ENCODE peak calls at places on chromosome 10, in six cellular contexts. Q is neural progenitor cell; S is CD4-positive, alpha-beta T cell; A is GM13976; P is heart left ventricle; Y is HFFc6. Z is an unnamed sample.

GRCh38 chr10:11165591-11166543 is 148.2 kb downstream of the CELF2 start:
- DNase-seq in Q (peak), S (peak), A (peak), P (peak), Y (no peak), Z (peak)

GRCh38 chr10:103969436-103969835 is 2.5 kb downstream of the SLK start:
- DNase-seq in Q (no peak), S (no peak), A (no peak), P (no peak), Y (no peak), Z (no peak)

GRCh38 chr10:21732067-21732772 is 198.2 kb downstream of the MLLT10 start:
- DNase-seq in Q (peak), S (no peak), A (peak), P (peak), Y (peak), Z (peak)

GRCh38 chr10:338176-339037 is 203.2 kb downstream of the ZMYND11 start:
- DNase-seq in Q (no peak), S (no peak), A (no peak), P (no peak), Y (no peak), Z (no peak)

GRCh38 chr10:116292493-116292892 is 19.5 kb upstream of the GFRA1 start:
- DNase-seq in Q (no peak), S (no peak), A (no peak), P (no peak), Y (no peak), Z (no peak)

GRCh38 chr10:69375307-69376151 is 41.2 kb downstream of the TACR2 start:
- DNase-seq in Q (peak), S (no peak), A (no peak), P (peak), Y (no peak), Z (no peak)

GRCh38 chr10:123678376-123678775 is 12.2 kb downstream of the GPR26 start:
- DNase-seq in Q (no peak), S (no peak), A (no peak), P (no peak), Y (no peak), Z (no peak)

GRCh38 chr10:132398566-132398991 is 1.6 kb downstream of the PWWP2B start:
- DNase-seq in Q (no peak), S (no peak), A (no peak), P (no peak), Y (no peak), Z (no peak)

GRCh38 chr10:132688580-132689420 is 97.1 kb downstream of the NKX6-2 start:
- DNase-seq in Q (no peak), S (no peak), A (no peak), P (no peak), Y (no peak), Z (no peak)

GRCh38 chr10:110387983-110388681 is 83.4 kb upstream of the SMNDC1 start:
- DNase-seq in Q (no peak), S (no peak), A (peak), P (no peak), Y (peak), Z (peak)

GRCh38 chr10:47415520-47416304 is 31.6 kb upstream of the ZNF488 start:
- DNase-seq in Q (no peak), S (no peak), A (no peak), P (no peak), Y (no peak), Z (no peak)

GRCh38 chr10:115921795-115922194 is 351.2 kb downstream of the GFRA1 start:
- DNase-seq in Q (no peak), S (no peak), A (no peak), P (no peak), Y (peak), Z (no peak)

GRCh38 chr10:43420369-43421200 is 11.6 kb upstream of the HNRNPF start:
- DNase-seq in Q (peak), S (peak), A (peak), P (peak), Y (peak), Z (peak)

GRCh38 chr10:99536400-99537254 is 3.9 kb downstream of the NKX2-3 start:
- DNase-seq in Q (peak), S (no peak), A (peak), P (no peak), Y (no peak), Z (no peak)

GRCh38 chr10:127934383-127934782 is 27.5 kb downstream of the PTPRE start:
- DNase-seq in Q (no peak), S (no peak), A (no peak), P (no peak), Y (no peak), Z (no peak)

GRCh38 chr10:90930070-90930837 is 9.4 kb upstream of the ANKRD1 start:
- DNase-seq in Q (peak), S (no peak), A (no peak), P (peak), Y (peak), Z (no peak)

GRCh38 chr10:89845541-89846275 is 144.3 kb downstream of the KIF20B start:
- DNase-seq in Q (no peak), S (no peak), A (no peak), P (no peak), Y (peak), Z (no peak)

GRCh38 chr10:8055420-8056349 is 1.2 kb downstream of the GATA3 start:
- DNase-seq in Q (no peak), S (no peak), A (no peak), P (no peak), Y (no peak), Z (no peak)

GRCh38 chr10:47269294-47269693 is 30.7 kb upstream of the GDF10 start:
- DNase-seq in Q (no peak), S (no peak), A (no peak), P (no peak), Y (no peak), Z (no peak)

GRCh38 chr10:93680414-93681047 is 21.9 kb downstream of the FRA10AC1 start:
- DNase-seq in Q (peak), S (no peak), A (peak), P (no peak), Y (peak), Z (peak)

GRCh38 chr10:130554701-130555410 is 418.7 kb downstream of the GLRX3 start:
- DNase-seq in Q (no peak), S (no peak), A (no peak), P (no peak), Y (no peak), Z (no peak)

GRCh38 chr10:79081353-79082034 is 12.7 kb downstream of the ZMIZ1 start:
- DNase-seq in Q (no peak), S (no peak), A (no peak), P (no peak), Y (peak), Z (no peak)

GRCh38 chr10:111836586-111836985 is 347.0 kb downstream of the GPAM start:
- DNase-seq in Q (no peak), S (no peak), A (no peak), P (no peak), Y (no peak), Z (no peak)

GRCh38 chr10:98302711-98303365 is 34.8 kb upstream of the LOXL4 start:
- DNase-seq in Q (no peak), S (no peak), A (no peak), P (peak), Y (no peak), Z (no peak)

GRCh38 chr10:103676058-103676785 is 179.2 kb downstream of the SH3PXD2A start:
- DNase-seq in Q (no peak), S (no peak), A (no peak), P (no peak), Y (no peak), Z (no peak)

GRCh38 chr10:122010405-122011050 is 21.6 kb downstream of the TACC2 start:
- DNase-seq in Q (no peak), S (no peak), A (no peak), P (no peak), Y (no peak), Z (no peak)

GRCh38 chr10:26566525-26567348 is 128.6 kb downstream of the APBB1IP start:
- DNase-seq in Q (peak), S (no peak), A (no peak), P (no peak), Y (no peak), Z (no peak)

GRCh38 chr10:124390788-124391187 is 27.9 kb downstream of the OAT start:
- DNase-seq in Q (no peak), S (no peak), A (no peak), P (no peak), Y (no peak), Z (no peak)

GRCh38 chr10:95445223-95445836 is 115.8 kb downstream of the SORBS1 start:
- DNase-seq in Q (no peak), S (no peak), A (no peak), P (peak), Y (peak), Z (no peak)

GRCh38 chr10:33334170-33334838 is at the start of gene NRP1:
- DNase-seq in Q (peak), S (no peak), A (peak), P (peak), Y (no peak), Z (peak)

GRCh38 chr10:114095676-114096331 is 52.1 kb downstream of the ADRB1 start:
- DNase-seq in Q (no peak), S (no peak), A (peak), P (no peak), Y (no peak), Z (peak)

GRCh38 chr10:61612009-61612408 is 50.7 kb upstream of the CABCOCO1 start:
- DNase-seq in Q (no peak), S (no peak), A (no peak), P (no peak), Y (no peak), Z (no peak)

GRCh38 chr10:8061274-8062211 is 7.1 kb downstream of the GATA3 start:
- DNase-seq in Q (peak), S (no peak), A (no peak), P (no peak), Y (no peak), Z (peak)

GRCh38 chr10:70066190-70066589 is 13.5 kb downstream of the MACROH2A2 start:
- DNase-seq in Q (no peak), S (no peak), A (no peak), P (no peak), Y (no peak), Z (no peak)

GRCh38 chr10:17257466-17258321 is 29.7 kb downstream of the VIM start:
- DNase-seq in Q (peak), S (no peak), A (peak), P (peak), Y (peak), Z (peak)

GRCh38 chr10:72206511-72207229 is 9.1 kb upstream of the ANAPC16 start:
- DNase-seq in Q (no peak), S (no peak), A (no peak), P (no peak), Y (no peak), Z (no peak)

GRCh38 chr10:15543994-15544393 is 172.9 kb upstream of the FAM171A1 start:
- DNase-seq in Q (no peak), S (no peak), A (no peak), P (no peak), Y (no peak), Z (no peak)

GRCh38 chr10:46526682-46527038 is 29.8 kb downstream of the GPRIN2 start:
- DNase-seq in Q (no peak), S (no peak), A (no peak), P (no peak), Y (no peak), Z (no peak)

GRCh38 chr10:48470115-48470892 is 134.6 kb downstream of the ARHGAP22 start:
- DNase-seq in Q (peak), S (no peak), A (no peak), P (peak), Y (no peak), Z (no peak)

GRCh38 chr10:96721207-96721572 is 876 bp upstream of the PIK3AP1 start:
- DNase-seq in Q (no peak), S (no peak), A (no peak), P (no peak), Y (no peak), Z (no peak)
- TF ChIP-seq CTCF in Q (no peak), S (no peak), A (no peak), P (no peak), Y (no peak), Z (no peak)

DNA sequence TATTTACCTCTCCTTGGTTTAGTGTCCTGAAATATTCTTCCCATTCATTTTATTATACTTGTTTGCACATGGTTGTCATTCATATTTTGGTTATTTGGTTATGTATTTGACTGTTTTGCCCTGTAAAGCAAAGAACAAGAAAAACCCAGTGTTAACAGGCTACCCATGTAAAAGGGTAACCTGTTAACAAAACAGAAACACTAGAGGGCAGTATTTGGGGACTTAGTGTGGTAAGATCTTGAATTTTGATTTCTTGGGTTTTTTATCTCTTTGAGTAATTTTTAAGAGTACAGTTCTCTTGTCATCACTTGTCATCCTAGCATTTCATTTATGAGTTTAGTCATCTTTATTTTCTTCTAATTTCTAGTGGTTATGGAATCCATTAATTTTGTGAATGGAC is 51.3 kb downstream of the POLL start:
- DNase-seq in Q (peak), S (no peak), A (peak), P (no peak), Y (peak), Z (peak)
- TF ChIP-seq CTCF in Q (peak), S (peak), A (peak), P (peak), Y (peak), Z (peak)

DNA sequence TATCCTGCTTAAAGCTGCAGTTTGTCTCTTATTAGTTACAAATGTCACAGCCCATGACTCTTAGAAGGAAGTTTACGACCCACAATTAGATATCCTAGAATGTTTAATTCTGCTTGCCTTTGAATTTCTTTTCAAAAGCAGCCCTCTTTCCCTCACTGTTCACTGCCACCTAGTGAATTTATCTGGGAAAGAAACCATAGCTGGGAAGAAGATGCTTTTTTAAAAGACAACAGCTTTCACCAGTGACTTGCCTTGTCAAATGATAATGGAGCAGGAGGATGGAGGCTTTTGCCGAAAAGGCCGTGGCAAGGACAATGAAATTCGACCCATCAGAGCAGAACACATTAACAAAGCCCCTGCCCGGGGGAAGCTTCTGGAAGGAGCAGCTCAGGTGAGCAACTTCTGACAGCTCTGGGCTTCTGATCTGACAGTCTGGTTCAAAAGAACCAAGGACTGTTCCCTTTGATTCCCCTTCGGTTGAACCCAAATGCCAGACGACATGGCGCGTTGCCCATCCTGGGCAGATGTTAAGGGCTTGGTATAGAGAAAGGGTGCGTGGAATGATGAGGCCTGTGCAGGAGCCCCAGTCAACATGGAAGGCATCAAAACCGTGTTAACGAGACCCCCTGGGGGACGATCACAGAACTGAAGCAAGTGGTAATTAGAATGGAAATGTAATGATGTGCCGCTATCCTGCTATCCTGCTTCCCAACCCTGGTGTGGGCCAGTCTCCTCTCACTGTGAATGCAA is 236.8 kb downstream of the FRMD4A start:
- DNase-seq in Q (peak), S (no peak), A (peak), P (no peak), Y (peak), Z (peak)
- TF ChIP-seq CTCF in Q (peak), S (peak), A (no peak), P (peak), Y (peak), Z (peak)

DNA sequence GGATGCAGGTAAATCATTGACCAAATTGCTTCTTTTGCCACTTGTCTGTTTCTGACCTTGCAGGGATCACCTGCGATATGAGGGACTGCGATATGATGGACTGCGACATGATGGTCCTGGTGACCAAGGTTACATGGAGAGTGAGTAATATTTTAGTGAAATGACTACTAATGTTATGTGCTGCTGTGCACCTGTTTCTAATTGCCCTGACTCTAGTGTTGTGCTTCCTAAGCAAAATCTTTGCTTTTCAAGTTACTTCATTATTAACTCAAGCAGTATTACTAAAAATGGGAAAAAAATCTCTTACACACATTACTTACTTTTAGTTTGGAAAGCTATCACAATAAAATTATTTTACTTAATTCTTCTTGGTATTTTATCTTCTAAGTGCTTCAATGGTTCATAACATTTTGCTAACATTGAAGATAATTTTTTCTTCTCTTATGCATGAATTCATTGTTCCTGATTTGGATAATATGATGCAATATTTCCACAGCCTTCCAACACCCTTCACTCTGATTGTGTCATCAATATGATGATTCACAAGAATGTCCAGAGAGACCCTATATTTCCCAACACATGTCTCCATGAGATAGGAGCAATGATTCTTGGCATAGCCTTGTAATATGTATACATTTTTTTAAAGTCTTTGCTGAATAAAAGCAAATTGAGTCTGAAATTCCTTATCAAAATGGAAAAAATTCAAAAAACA is 306.2 kb upstream of the AKR1E2 start:
- DNase-seq in Q (no peak), S (no peak), A (no peak), P (no peak), Y (no peak), Z (no peak)
- TF ChIP-seq CTCF in Q (no peak), S (no peak), A (no peak), P (no peak), Y (no peak), Z (no peak)

DNA sequence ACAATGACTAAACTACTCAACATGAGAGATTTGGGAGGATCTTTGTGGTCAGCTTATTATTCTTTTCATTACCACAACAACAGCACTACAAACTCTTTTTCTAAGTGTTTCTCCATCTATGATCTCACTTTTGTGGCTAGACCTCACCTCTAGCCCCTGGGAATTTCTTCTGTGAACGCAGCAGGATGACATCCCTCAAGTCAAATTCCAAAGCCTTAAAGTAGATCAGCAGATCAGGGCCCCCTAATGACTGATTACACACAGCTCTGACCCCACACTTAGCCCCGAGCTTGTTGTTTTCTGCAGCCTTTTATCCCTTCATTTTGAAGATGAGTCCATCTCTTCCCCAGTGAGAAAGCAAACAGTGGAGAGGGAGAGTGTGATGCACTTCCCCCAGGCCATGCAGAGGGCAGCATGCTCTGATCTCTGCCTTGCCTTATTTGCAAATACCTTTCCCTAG is 27.3 kb downstream of the TFAM start:
- DNase-seq in Q (peak), S (no peak), A (no peak), P (no peak), Y (peak), Z (no peak)
- TF ChIP-seq CTCF in Q (no peak), S (no peak), A (no peak), P (no peak), Y (peak), Z (no peak)

GRCh38 chr10:80472234-80473095 is 18.4 kb downstream of the TSPAN14 start:
- DNase-seq in Q (no peak), S (no peak), A (peak), P (no peak), Y (peak), Z (peak)
- TF ChIP-seq CTCF in Q (no peak), S (no peak), A (no peak), P (no peak), Y (peak), Z (no peak)

GRCh38 chr10:75456122-75456521 is 24.7 kb downstream of the LRMDA start:
- DNase-seq in Q (no peak), S (no peak), A (no peak), P (no peak), Y (no peak), Z (no peak)
- TF ChIP-seq CTCF in Q (no peak), S (no peak), A (no peak), P (no peak), Y (no peak), Z (no peak)

DNA sequence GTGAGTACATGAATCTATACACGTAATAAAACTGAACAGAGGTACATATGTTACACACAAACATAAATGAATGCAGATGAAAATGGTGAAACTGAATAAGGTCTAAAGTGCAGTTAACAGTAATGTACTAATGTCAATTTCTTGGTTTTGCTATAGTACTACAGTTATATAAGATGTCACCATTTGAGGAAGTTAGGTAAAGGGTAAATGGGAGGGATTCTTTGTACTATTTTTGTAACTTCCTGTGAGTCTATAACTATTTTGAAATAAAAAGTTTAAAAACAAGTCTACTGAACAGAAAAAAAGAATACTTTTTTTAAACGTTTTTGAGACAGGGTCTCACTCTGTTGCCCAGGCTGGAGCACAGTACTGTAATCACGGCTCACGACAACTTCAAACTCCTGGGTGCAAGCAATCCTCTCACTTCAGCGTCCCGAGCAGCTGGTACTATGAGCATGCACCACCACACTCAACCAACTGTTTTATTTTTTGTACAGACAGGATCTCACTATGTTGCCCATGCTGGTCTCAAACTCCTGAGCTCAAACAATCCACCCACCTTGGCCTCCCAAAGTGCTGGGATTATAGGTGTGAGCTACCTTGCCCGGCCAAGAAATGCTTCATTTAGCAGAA is 71.5 kb downstream of the WAPL start:
- DNase-seq in Q (no peak), S (no peak), A (no peak), P (no peak), Y (no peak), Z (no peak)
- TF ChIP-seq CTCF in Q (no peak), S (no peak), A (no peak), P (no peak), Y (no peak), Z (no peak)

GRCh38 chr10:119428789-119429188 is 113.7 kb downstream of the RGS10 start:
- DNase-seq in Q (no peak), S (no peak), A (no peak), P (no peak), Y (no peak), Z (no peak)
- TF ChIP-seq CTCF in Q (no peak), S (no peak), A (no peak), P (no peak), Y (no peak), Z (no peak)

Z was measured in GM12865.